ENCODE peak calls at places on chromosome 21, in six cellular contexts. U is GM23248, N is mesendoderm, V is H1, I is GM23338, M is fibroblast of lung. B is an unnamed sample.

GRCh38 chr21:26918318-26919065 is 48.4 kb downstream of the ADAMTS5 start:
- DNase-seq in M (peak; percentile 78), V (no peak), N (peak; percentile 21), U (peak; percentile 69), I (no peak), B (no peak)

GRCh38 chr21:29148535-29148934 is 18.1 kb downstream of the MAP3K7CL start:
- DNase-seq in M (peak; percentile 75), U (peak; percentile 87), N (no peak), V (no peak), I (no peak), B (no peak)

GRCh38 chr21:42232176-42232825 is 13.4 kb downstream of the ABCG1 start:
- DNase-seq in M (no peak), I (no peak), U (no peak), V (no peak), N (no peak), B (peak; percentile 82)

GRCh38 chr21:9839011-9839661 is 682.2 kb upstream of the TPTE start:
- DNase-seq in I (no peak), M (no peak), N (no peak), U (no peak), V (no peak), B (no peak)

GRCh38 chr21:33300701-33301631 is 23.8 kb upstream of the IFNAR1 start:
- DNase-seq in M (no peak), N (no peak), V (no peak), I (no peak), U (no peak), B (peak; percentile 76)

GRCh38 chr21:41651830-41652229 is 115.0 kb downstream of the RIPK4 start:
- DNase-seq in V (no peak), N (no peak), M (no peak), I (no peak), U (peak; percentile 62), B (no peak)

GRCh38 chr21:26769613-26770188 is 75.5 kb downstream of the ADAMTS1 start:
- DNase-seq in V (no peak), U (peak; percentile 78), M (peak; percentile 84), N (peak; percentile 33), I (peak; percentile 64), B (no peak)

GRCh38 chr21:14900611-14901010 is 164.2 kb downstream of the NRIP1 start:
- DNase-seq in N (no peak), V (no peak), U (peak; percentile 71), M (peak; percentile 22), I (no peak), B (no peak)

GRCh38 chr21:41600961-41601572 is 93.1 kb upstream of the TMPRSS2 start:
- DNase-seq in N (no peak), I (no peak), U (no peak), V (no peak), M (no peak), B (no peak)

GRCh38 chr21:28230559-28230958 is 762.1 kb downstream of the LTN1 start:
- DNase-seq in N (no peak), V (no peak), U (peak; percentile 58), I (no peak), M (no peak), B (no peak)

GRCh38 chr21:34204481-34205439 is 131.4 kb downstream of the MRPS6 start:
- DNase-seq in V (no peak), I (no peak), U (no peak), M (no peak), N (no peak), B (no peak)

GRCh38 chr21:26385721-26386120 is 187.4 kb downstream of the CYYR1 start:
- DNase-seq in M (peak; percentile 32), V (no peak), N (no peak), I (no peak), U (peak; percentile 76), B (no peak)

GRCh38 chr21:40793057-40793456 is 53.9 kb downstream of the DSCAM start:
- DNase-seq in U (no peak), I (no peak), N (no peak), M (no peak), V (no peak), B (no peak)

GRCh38 chr21:15895142-15896106 is 165.6 kb downstream of the USP25 start:
- DNase-seq in M (peak; percentile 26), V (no peak), U (peak; percentile 20), N (no peak), I (no peak), B (no peak)

GRCh38 chr21:33395866-33396265 is 7.3 kb upstream of the IFNGR2 start:
- DNase-seq in U (peak; percentile 49), I (no peak), M (peak; percentile 81), V (no peak), N (no peak), B (no peak)

GRCh38 chr21:35394634-35395369 is 345.7 kb upstream of the RUNX1 start:
- DNase-seq in I (no peak), U (no peak), V (no peak), N (no peak), M (no peak), B (no peak)

GRCh38 chr21:16402752-16403151 is 673.0 kb downstream of the USP25 start:
- DNase-seq in I (no peak), U (peak; percentile 14), N (no peak), M (no peak), V (no peak), B (no peak)

GRCh38 chr21:38433516-38433915 is 64.8 kb downstream of the ERG start:
- DNase-seq in N (no peak), U (no peak), M (no peak), V (no peak), I (no peak), B (no peak)

GRCh38 chr21:32750405-32750804 is 21.1 kb downstream of the PAXBP1 start:
- DNase-seq in M (no peak), U (no peak), N (no peak), V (no peak), I (no peak), B (no peak)

GRCh38 chr21:38619865-38620513 is 121.7 kb upstream of the ERG start:
- DNase-seq in U (peak; percentile 96), I (no peak), V (no peak), N (no peak), M (no peak), B (no peak)

GRCh38 chr21:39911286-39911685 is 44.0 kb downstream of the PCP4 start:
- DNase-seq in V (no peak), I (peak; percentile 60), N (peak; percentile 43), U (no peak), M (no peak), B (no peak)

GRCh38 chr21:30194701-30195299 is 21.1 kb downstream of the CLDN8 start:
- DNase-seq in N (peak; percentile 59), U (peak; percentile 50), I (peak; percentile 81), V (no peak), M (peak; percentile 15), B (peak; percentile 38)

GRCh38 chr21:31103571-31104265 is 65.4 kb upstream of the KRTAP19-8 start:
- DNase-seq in V (no peak), U (no peak), I (no peak), M (no peak), N (no peak), B (no peak)

GRCh38 chr21:27813750-27814149 is 846.9 kb upstream of the ADAMTS5 start:
- DNase-seq in M (no peak), V (no peak), U (no peak), I (peak; percentile 8), N (no peak), B (no peak)

DNA sequence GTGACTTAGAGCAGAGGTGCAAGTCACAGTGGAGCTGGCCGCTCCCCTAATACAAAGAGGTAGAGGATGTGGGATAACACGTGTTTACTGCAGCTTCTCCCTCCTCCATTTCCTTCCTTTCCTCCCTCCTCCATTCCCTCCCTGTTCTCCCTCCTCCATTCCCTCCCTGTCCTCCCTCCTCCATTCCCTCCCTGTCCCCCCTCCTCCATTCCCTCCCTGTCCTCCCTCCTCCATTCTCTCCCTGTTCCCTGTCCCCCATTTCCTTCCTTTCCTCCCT is 124.0 kb downstream of the CRYAA start:
- DNase-seq in M (no peak), N (no peak), U (no peak), V (no peak), I (no peak), B (no peak)
- H3K4me1 ChIP-seq in M (no peaks in the 10 kb centered on the region), N (no peaks in the 10 kb centered on the region), U (no peaks in the 10 kb centered on the region), V (no peaks in the 10 kb centered on the region), I (no peaks in the 10 kb centered on the region), B (peaks cover 45% of the 10 kb centered on the region)

GRCh38 chr21:44815852-44816628 is 1.8 kb downstream of the SUMO3 start:
- DNase-seq in U (peak; percentile 16), M (no peak), I (no peak), V (no peak), N (no peak), B (no peak)
- H3K79me2 ChIP-seq in U (peaks cover 64% of the 10 kb centered on the region), M (peaks cover 56% of the 10 kb centered on the region), I (peaks cover 57% of the 10 kb centered on the region), V (peaks cover 10% of the 10 kb centered on the region), N (peaks cover 44% of the 10 kb centered on the region), B (peaks cover 13% of the 10 kb centered on the region)

GRCh38 chr21:37398697-37399096 is 32.1 kb downstream of the DYRK1A start:
- DNase-seq in U (no peak), M (no peak), I (no peak), V (no peak), N (no peak), B (no peak)

GRCh38 chr21:37393786-37394185 is 27.2 kb downstream of the DYRK1A start:
- DNase-seq in M (no peak), I (no peak), U (no peak), N (no peak), V (no peak), B (no peak)

GRCh38 chr21:37393030-37393429 is 26.5 kb downstream of the DYRK1A start:
- DNase-seq in V (no peak), M (no peak), N (no peak), U (no peak), I (no peak), B (no peak)

GRCh38 chr21:37402251-37402867 is 35.8 kb downstream of the DYRK1A start:
- DNase-seq in V (no peak), I (no peak), N (no peak), U (no peak), M (no peak), B (no peak)

DNA sequence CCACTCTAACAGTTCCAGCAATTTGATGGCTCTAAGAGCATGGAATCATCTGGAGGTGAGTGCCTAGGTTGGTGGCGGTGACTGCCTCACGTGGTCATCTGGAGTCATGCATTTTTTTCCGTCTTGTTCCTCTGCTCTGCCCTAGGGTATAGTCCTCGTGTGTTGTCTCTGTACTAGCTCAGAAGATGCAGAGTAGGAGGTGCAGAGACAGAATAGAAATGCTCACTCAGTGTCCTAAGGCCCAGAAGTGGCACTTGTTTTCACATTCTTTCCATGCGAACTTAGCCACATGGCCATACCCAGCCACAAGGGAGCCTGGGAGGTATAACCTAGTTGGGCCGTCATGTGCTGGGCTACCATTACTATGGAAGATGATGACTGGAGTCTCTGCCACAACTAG is 30.3 kb downstream of the DYRK1A start:
- DNase-seq in U (no peak), V (no peak), M (no peak), N (no peak), I (no peak), B (no peak)
- H3K4me1 ChIP-seq in U (peaks cover 3% of the 10 kb centered on the region), V (peaks cover 5% of the 10 kb centered on the region), M (no peaks in the 10 kb centered on the region), N (peaks cover 8% of the 10 kb centered on the region), I (peaks cover 42% of the 10 kb centered on the region), B (no peaks in the 10 kb centered on the region)

GRCh38 chr21:19011448-19011847 is 607.9 kb upstream of the TMPRSS15 start:
- DNase-seq in V (no peak), I (no peak), U (no peak), N (no peak), M (no peak), B (no peak)
- H3K79me2 ChIP-seq in V (no peaks in the 10 kb centered on the region), I (no peaks in the 10 kb centered on the region), U (no peaks in the 10 kb centered on the region), N (no peaks in the 10 kb centered on the region), M (no peaks in the 10 kb centered on the region), B (no peaks in the 10 kb centered on the region)

B was measured in OCI-LY7.